ENCODE peak calls at places on chromosomes 5 and 9, in four cellular contexts. V, Y, X and I are unnamed samples. For H3K9me3 and H3K4me1, the result is how much of the 10 kb centered on the place peaks cover.

GRCh38 chr5:109743770-109744212 is 54.1 kb downstream of the MAN2A1 start:
- DNase-seq in V (no peak), Y (peak), X (no peak), I (no peak)

GRCh38 chr5:89374818-89375521 is 492.0 kb upstream of the MEF2C start:
- DNase-seq in V (no peak), Y (no peak), X (no peak), I (no peak)

GRCh38 chr5:180599981-180600553 is 8.8 kb upstream of the SCGB3A1 start:
- DNase-seq in V (no peak), Y (no peak), X (peak), I (no peak)

GRCh38 chr9:106025449-106025848 is 331.1 kb downstream of the TMEM38B start:
- DNase-seq in V (no peak), Y (no peak), X (no peak), I (no peak)

GRCh38 chr9:109181284-109181683 is 14.2 kb upstream of the FRRS1L start:
- DNase-seq in V (peak), Y (no peak), X (no peak), I (no peak)

GRCh38 chr9:113609562-113610318 is 146.2 kb downstream of the RGS3 start:
- DNase-seq in V (no peak), Y (no peak), X (no peak), I (peak)

GRCh38 chr9:130993303-130994030 is 15.5 kb upstream of the LAMC3 start:
- DNase-seq in V (no peak), Y (no peak), X (peak), I (no peak)

GRCh38 chr9:135887021-135887507 is 20.3 kb downstream of the CAMSAP1 start:
- DNase-seq in V (no peak), Y (no peak), X (no peak), I (no peak)

GRCh38 chr5:93789173-93790070 is 48.0 kb upstream of the POU5F2 start:
- DNase-seq in V (no peak), Y (peak), X (no peak), I (no peak)

GRCh38 chr5:108093186-108093585 is 288.7 kb downstream of the FBXL17 start:
- DNase-seq in V (no peak), Y (peak), X (no peak), I (no peak)

GRCh38 chr5:1225081-1225480 is at the start of gene SLC6A18:
- DNase-seq in V (no peak), Y (no peak), X (no peak), I (no peak)

GRCh38 chr5:1227669-1228068 is 2.5 kb downstream of the SLC6A18 start:
- DNase-seq in V (no peak), Y (no peak), X (no peak), I (no peak)

GRCh38 chr5:1226839-1227238 is 1.7 kb downstream of the SLC6A18 start:
- DNase-seq in V (no peak), Y (no peak), X (no peak), I (no peak)

GRCh38 chr5:1224631-1225030 is 550 bp upstream of the SLC6A18 start:
- DNase-seq in V (no peak), Y (no peak), X (no peak), I (no peak)

DNA sequence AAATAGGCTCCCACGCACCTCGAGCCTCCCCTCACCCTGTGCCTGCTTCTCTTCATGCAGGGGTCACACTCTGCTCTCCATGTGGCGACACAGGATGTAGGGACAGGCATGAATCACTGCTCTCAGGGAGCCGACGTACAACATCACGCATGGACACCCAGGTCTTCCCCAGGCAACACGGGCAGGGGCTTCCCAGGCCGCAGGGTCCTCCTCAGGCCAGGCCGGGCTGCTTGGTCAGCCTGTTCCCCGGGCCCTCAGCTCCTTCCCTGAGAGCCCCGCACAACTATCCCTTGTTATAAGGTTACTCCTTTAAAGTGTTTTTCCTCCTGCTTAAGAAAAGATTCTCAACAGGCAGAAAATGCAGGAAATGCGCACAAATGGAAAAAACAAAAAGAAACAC is 1.1 kb downstream of the SLC6A18 start:
- DNase-seq in V (no peak), Y (no peak), X (no peak), I (no peak)
- H3K4me3 ChIP-seq in V (no peak), Y (no peak), X (no peak), I (no peak)

DNA sequence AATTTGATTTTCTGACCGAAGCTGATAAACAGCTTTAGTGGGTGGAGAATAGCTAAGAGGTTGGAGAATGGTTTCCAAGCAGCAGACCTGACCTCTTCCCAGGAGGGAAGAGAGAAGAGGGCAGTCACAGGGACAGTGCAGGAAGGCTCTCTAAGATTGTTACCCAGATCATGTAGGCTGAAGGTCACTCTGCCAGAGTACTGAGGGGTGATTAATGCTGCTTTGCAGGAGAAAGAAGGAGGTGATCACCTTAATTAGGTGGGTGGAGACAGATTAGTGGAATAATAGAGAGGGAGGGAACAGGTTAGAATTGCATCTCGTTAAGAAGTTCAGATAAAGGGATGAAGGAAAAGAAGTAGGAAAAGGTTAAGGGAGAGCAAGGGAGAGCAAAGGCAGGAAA is 440.5 kb downstream of the BRINP1 start:
- DNase-seq in V (no peak), Y (no peak), X (no peak), I (no peak)
- H3K9me3 ChIP-seq in V (under half), Y (under half), X (under half), I (under half)

DNA sequence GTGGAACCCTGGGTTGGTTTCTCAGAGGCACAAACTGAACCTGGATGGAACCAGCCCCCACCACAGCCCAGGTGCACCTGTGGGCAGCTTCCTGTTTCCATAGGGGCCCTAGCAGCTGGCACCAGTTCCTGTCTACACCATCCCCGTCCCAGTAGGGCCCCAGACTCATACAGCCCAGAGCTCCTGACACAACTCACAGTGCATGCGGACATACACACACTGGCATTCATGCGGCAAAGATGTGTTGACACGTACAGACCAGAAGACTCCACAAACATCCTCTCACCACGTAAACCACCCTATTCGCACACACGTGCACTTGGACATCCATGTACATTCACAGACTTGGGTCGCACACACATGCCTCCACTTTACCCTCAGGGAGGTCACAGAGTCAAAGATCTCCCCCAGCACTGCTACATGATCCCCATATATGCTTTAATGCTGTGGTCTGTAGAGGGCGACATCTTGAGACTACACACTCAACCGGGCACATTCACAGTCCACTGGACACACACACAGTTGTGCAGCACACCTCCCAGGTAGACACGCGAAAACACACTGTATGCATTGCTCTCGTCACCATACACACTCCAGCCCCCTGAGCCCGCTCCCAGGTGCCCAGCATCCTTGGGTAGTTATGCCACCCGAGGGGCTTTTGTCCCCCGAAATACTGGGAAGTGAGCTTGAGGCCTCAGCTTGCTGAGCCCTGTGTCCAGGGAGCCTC is 22.4 kb downstream of the CXXC5 start:
- DNase-seq in V (no peak), Y (peak), X (peak), I (no peak)
- H3K4me1 ChIP-seq in V (under half), Y (half or more), X (under half), I (under half)

GRCh38 chr5:95955996-95956899 is 5.4 kb downstream of the ELL2 start:
- DNase-seq in V (no peak), Y (peak), X (no peak), I (no peak)
- H3K4me3 ChIP-seq in V (no peak), Y (no peak), X (no peak), I (peak)

DNA sequence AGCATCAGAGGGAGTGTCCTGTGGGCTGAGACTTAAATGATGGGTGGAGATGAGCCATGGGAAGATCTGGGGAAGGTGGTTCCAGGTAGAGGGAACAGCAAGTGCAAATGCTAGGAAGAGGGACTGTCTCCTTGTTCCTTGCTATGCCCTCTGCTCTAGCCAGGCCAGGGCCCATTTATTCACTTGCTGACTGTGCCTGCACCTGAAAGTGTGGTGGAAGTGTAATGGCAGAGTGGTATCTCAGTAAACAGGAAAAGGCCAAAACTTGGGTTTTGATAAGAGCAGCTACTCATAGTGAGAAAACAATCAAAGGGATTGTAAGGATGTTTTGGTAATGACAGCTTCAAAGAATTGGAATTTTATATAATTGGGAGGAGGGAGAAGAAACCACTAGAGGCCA is 32.4 kb downstream of the TLE4 start:
- DNase-seq in V (no peak), Y (peak), X (no peak), I (no peak)
- H3K9me3 ChIP-seq in V (under half), Y (under half), X (under half), I (under half)

GRCh38 chr5:76408104-76408644 is 5.1 kb downstream of the IQGAP2 start:
- DNase-seq in V (no peak), Y (no peak), X (no peak), I (no peak)
- H3K4me1 ChIP-seq in V (under half), Y (under half), X (under half), I (under half)

GRCh38 chr5:164326219-164326618 is 820.8 kb downstream of the MAT2B start:
- DNase-seq in V (no peak), Y (no peak), X (no peak), I (no peak)

GRCh38 chr5:164319161-164319560 is 813.7 kb downstream of the MAT2B start:
- DNase-seq in V (no peak), Y (no peak), X (no peak), I (no peak)

DNA sequence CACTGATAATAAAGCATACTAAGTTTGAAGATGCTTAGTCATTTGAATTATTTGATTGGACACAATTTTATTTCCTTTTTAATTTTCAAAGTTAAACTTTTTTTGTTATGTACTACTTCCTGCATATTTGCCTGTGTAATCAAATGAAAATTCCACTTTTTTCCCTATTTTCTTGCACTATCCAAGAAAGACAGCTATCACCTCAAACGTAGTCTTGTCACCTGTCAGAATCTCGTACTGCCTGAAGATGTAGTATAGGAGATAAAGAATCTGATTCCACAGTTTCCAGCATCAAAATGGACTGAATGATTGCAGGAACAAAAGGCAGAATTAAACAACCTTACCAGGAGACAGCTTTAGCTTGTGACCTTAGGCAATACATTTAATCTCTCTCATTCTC is 818.8 kb downstream of the MAT2B start:
- DNase-seq in V (no peak), Y (no peak), X (no peak), I (no peak)
- H3K4me3 ChIP-seq in V (no peak), Y (no peak), X (no peak), I (no peak)